ENCODE peak calls at places on chromosomes 5 and 9, in five cellular contexts. B is neuronal stem cell, H is H1, J is IMR-90, F is H9. I is an unnamed sample.

GRCh38 chr9:91144782-91145181 is 216.9 kb downstream of the AUH start:
- DNase-seq in J (peak; percentile 71), B (no peak), H (no peak), F (no peak), I (no peak)

GRCh38 chr5:91499943-91500531 is 116.9 kb upstream of the ARRDC3 start:
- DNase-seq in B (peak; percentile 48), F (no peak), H (no peak), J (peak; percentile 54), I (peak; percentile 63)

GRCh38 chr5:135112008-135112670 is 78.1 kb upstream of the PITX1 start:
- DNase-seq in F (no peak), J (no peak), H (no peak), B (peak; percentile 24), I (no peak)

GRCh38 chr5:72138943-72139467 is 31.7 kb downstream of the MAP1B start:
- DNase-seq in B (no peak), J (peak; percentile 97), F (no peak), H (no peak), I (no peak)

GRCh38 chr5:19555436-19555835 is 432.6 kb downstream of the CDH18 start:
- DNase-seq in J (no peak), H (no peak), B (no peak), F (no peak), I (peak; percentile 39)

GRCh38 chr5:14501353-14502162 is 80.0 kb upstream of the OTULINL start:
- DNase-seq in B (no peak), F (no peak), H (no peak), J (no peak), I (no peak)

GRCh38 chr5:122120957-122121356 is 8.4 kb upstream of the ZNF474 start:
- DNase-seq in F (no peak), B (no peak), H (no peak), J (peak; percentile 29), I (no peak)

GRCh38 chr5:17279487-17279886 is 62.1 kb downstream of the BASP1 start:
- DNase-seq in H (no peak), J (no peak), B (no peak), F (no peak), I (no peak)

GRCh38 chr5:103393131-103393754 is 134.7 kb downstream of the MACIR start:
- DNase-seq in F (peak; percentile 45), J (no peak), H (no peak), B (peak; percentile 14), I (peak; percentile 85)

GRCh38 chr9:76987594-76988200 is 31.8 kb upstream of the FOXB2 start:
- DNase-seq in F (peak; percentile 73), H (peak; percentile 59), J (peak; percentile 44), B (no peak), I (peak; percentile 82)

GRCh38 chr5:652773-653350 is 40.3 kb downstream of the TPPP start:
- DNase-seq in J (no peak), F (no peak), H (peak; percentile 35), B (no peak), I (no peak)

GRCh38 chr9:71911908-71912325 is 478 bp downstream of the C9orf85 start:
- DNase-seq in F (no peak), B (no peak), H (no peak), J (peak; percentile 28), I (no peak)

GRCh38 chr5:168681556-168682183 is 102.5 kb upstream of the PANK3 start:
- DNase-seq in J (peak; percentile 57), H (no peak), B (no peak), F (peak; percentile 36), I (no peak)

GRCh38 chr9:134922932-134923240 is 5.2 kb upstream of the FCN1 start:
- DNase-seq in F (no peak), J (no peak), H (no peak), B (no peak), I (no peak)

GRCh38 chr5:61486476-61486875 is 154.4 kb downstream of the ZSWIM6 start:
- DNase-seq in B (no peak), H (no peak), J (no peak), F (no peak), I (no peak)

GRCh38 chr5:73687357-73687756 is 61.4 kb downstream of the ARHGEF28 start:
- DNase-seq in H (no peak), F (no peak), B (no peak), J (no peak), I (no peak)

GRCh38 chr9:105751761-105752160 is 57.4 kb downstream of the TMEM38B start:
- DNase-seq in J (no peak), B (no peak), F (no peak), H (no peak), I (no peak)

GRCh38 chr9:972512-973294 is 3.8 kb upstream of the DMRT3 start:
- DNase-seq in J (no peak), B (no peak), F (peak; percentile 66), H (peak; percentile 67), I (no peak)

GRCh38 chr5:140556438-140556837 is 835 bp downstream of the SRA1 start:
- DNase-seq in H (no peak), B (no peak), F (no peak), J (peak; percentile 46), I (no peak)

GRCh38 chr9:125428060-125428481 is 166.4 kb downstream of the GAPVD1 start:
- DNase-seq in H (peak; percentile 84), J (no peak), B (no peak), F (no peak), I (peak; percentile 56)

GRCh38 chr9:109010676-109011655 is 2.3 kb downstream of the CTNNAL1 start:
- DNase-seq in J (peak; percentile 93), B (no peak), H (no peak), F (no peak), I (no peak)

GRCh38 chr5:168528521-168529360 is at the start of gene FBLL1:
- DNase-seq in J (peak; percentile 16), H (peak; percentile 89), F (peak; percentile 73), B (peak; percentile 81), I (peak; percentile 65)

GRCh38 chr5:107542428-107542827 is 128.3 kb downstream of the EFNA5 start:
- DNase-seq in H (no peak), F (no peak), J (peak; percentile 64), B (no peak), I (no peak)

GRCh38 chr9:19050637-19051591 is 1.7 kb downstream of the RRAGA start:
- DNase-seq in H (no peak), F (no peak), J (no peak), B (no peak), I (peak; percentile 7)

GRCh38 chr5:14112998-14113652 is 30.0 kb upstream of the TRIO start:
- DNase-seq in H (peak; percentile 36), F (no peak), J (no peak), B (no peak), I (peak; percentile 58)

DNA sequence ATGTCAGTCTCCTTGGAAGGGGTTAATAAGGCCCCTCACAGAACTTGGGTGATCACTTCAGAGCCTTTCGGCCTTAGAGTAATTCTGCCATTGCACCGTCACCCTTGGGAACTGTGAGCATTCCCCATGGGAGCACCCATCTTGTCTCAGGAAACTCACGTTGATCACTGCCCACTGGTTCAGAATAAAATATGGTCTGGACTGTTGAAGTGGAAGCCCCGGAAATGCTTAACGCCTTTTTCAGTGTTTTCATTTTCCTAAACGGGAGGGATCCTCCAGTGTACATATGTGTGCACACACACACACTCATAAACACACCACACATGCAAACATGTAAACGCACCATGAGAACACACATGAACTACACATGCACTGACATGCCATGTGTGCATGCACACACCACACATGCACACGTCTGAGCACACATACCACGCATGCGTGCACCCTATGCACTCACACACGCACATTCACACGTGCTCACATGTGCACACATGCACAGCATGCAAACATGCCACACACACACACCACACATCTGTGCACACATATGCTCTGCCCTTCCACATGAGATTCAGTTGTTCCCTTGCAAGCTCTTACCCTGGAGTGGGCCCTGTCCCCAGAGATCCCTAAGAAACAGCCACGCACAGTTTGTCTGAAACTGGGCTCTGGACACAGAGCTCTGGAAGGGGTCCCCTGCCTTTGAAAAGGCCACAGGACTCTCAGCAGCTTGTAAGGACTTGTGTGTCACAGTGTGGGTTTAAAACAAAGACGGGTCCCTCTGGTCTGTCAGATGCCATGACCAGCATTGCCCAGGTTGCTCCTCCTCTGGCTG is 17.0 kb downstream of the MRPL36 start:
- DNase-seq in J (no peak), F (no peak), B (no peak), H (no peak), I (no peak)
- H3K23ac ChIP-seq in J (no peak overlapping the region), F (no peak overlapping the region), B (no peak overlapping the region), H (no peak overlapping the region), I (no peak overlapping the region)

DNA sequence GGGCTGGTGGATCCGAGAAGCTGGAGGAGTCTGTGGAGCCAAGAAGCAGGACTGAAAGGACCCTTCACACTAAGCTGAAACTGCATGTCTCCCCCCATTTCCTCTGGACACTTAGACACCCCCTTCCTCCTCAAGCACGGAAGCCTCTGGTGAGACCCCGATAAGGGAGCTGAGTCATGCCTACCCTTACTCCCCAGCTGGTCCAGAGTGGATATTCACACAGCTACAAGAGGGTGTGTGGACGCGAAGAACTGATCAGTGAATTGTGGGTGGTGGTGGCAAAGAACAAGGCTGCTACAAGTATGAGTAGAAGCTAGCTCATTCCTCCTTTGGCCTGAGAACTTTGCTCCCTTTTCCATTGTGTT is 4.3 kb downstream of the TLN1 start:
- DNase-seq in J (no peak), H (no peak), B (no peak), F (no peak), I (no peak)
- H3K4ac ChIP-seq in J (peak overlapping the region; percentile 99), H (no peak overlapping the region), B (no peak overlapping the region), F (peak overlapping the region; percentile 92), I (peak overlapping the region; percentile 93)

GRCh38 chr5:54531536-54531935 is 14.0 kb downstream of the SNX18 start:
- DNase-seq in H (no peak), F (no peak), J (no peak), B (no peak), I (no peak)

GRCh38 chr5:54537720-54538119 is 20.2 kb downstream of the SNX18 start:
- DNase-seq in F (no peak), J (no peak), H (no peak), B (no peak), I (no peak)

GRCh38 chr5:54533541-54534179 is 16.1 kb downstream of the SNX18 start:
- DNase-seq in F (no peak), B (no peak), J (no peak), H (no peak), I (peak; percentile 78)

GRCh38 chr5:54535149-54535844 is 17.7 kb downstream of the SNX18 start:
- DNase-seq in B (no peak), F (no peak), J (no peak), H (no peak), I (no peak)

DNA sequence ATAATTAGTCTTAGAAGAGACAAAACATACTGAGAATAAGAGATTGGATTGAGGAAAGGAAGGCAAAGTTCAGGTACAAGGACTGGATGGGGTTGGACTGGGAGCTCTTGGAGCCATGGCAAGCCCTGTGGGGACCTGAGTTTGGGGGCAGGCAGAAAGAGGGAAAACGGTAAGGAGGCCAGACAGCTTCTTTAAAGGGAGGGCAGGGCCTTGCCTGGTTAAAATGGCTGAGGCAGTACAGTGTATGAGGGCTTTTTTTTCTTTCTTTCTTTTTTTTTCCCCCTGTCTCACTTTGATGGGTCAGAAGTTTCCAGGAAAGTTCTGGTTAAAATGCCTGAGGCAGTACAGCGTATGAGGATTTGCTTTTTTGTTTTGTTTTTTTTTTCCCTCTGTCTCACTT is 16.7 kb downstream of the SNX18 start:
- DNase-seq in J (no peak), F (no peak), H (no peak), B (no peak), I (no peak)
- H3K18ac ChIP-seq in J (peak overlapping the region; percentile 38), F (peak overlapping the region; percentile 46), H (no peak overlapping the region), B (no peak overlapping the region), I (peak overlapping the region; percentile 52)

DNA sequence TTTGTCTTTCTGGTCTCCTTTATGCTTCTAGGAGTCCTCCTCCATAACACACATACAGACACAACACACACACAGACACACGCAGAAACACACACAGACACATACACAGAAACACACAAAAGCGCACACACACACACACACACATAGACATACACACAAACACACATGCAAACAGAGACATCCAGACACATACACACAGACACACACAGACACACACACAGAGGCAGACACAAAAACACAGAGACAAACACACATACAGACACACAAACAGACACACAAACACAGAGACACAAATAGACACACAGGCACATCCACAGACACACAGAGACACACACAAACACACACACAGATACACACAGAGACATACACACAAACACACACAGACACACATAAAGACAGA is 220.2 kb downstream of the IRX2 start:
- DNase-seq in J (no peak), H (no peak), B (no peak), F (no peak), I (no peak)
- H3K23ac ChIP-seq in J (no peak overlapping the region), H (no peak overlapping the region), B (no peak overlapping the region), F (no peak overlapping the region), I (no peak overlapping the region)